ENCODE peak calls at places on chromosome 21, in seven cellular contexts. N is A549, E is GM23338, W is HL-60, J is HCT116, M is K562, S is SK-N-SH. T is an unnamed sample.

GRCh38 chr21:20698585-20698984 is 299.6 kb upstream of the NCAM2 start:
- DNase-seq in J (no peak), E (peak), N (no peak), S (no peak), W (no peak), M (no peak), T (no peak)

GRCh38 chr21:41751621-41752020 is 15.2 kb downstream of the RIPK4 start:
- DNase-seq in M (no peak), S (no peak), J (no peak), N (no peak), E (no peak), W (no peak), T (no peak)

GRCh38 chr21:21612446-21612845 is 614.2 kb downstream of the NCAM2 start:
- DNase-seq in M (no peak), N (no peak), J (no peak), E (peak), S (no peak), W (no peak), T (no peak)

GRCh38 chr21:31222142-31222541 is 121.9 kb downstream of the TIAM1 start:
- DNase-seq in J (no peak), M (no peak), N (no peak), W (no peak), E (no peak), S (no peak), T (no peak)

GRCh38 chr21:31103163-31103562 is 64.9 kb upstream of the KRTAP19-8 start:
- DNase-seq in S (no peak), E (no peak), M (no peak), W (no peak), J (no peak), N (no peak), T (no peak)

GRCh38 chr21:29647353-29647781 is 292.4 kb downstream of the GRIK1 start:
- DNase-seq in N (no peak), J (no peak), M (peak), S (no peak), W (no peak), E (no peak), T (no peak)

GRCh38 chr21:32061755-32062154 is 188.9 kb downstream of the HUNK start:
- DNase-seq in W (no peak), E (no peak), N (no peak), S (no peak), M (no peak), J (no peak), T (no peak)

GRCh38 chr21:18801468-18801867 is 397.9 kb upstream of the TMPRSS15 start:
- DNase-seq in N (peak), W (no peak), S (peak), E (peak), M (no peak), J (no peak), T (no peak)

GRCh38 chr21:43978060-43978459 is 34.0 kb upstream of the TRAPPC10 start:
- DNase-seq in J (no peak), M (no peak), W (no peak), S (no peak), E (no peak), N (no peak), T (no peak)

GRCh38 chr21:16841917-16842316 is 670.9 kb upstream of the CXADR start:
- DNase-seq in M (no peak), E (no peak), S (peak), W (no peak), N (no peak), J (no peak), T (no peak)

GRCh38 chr21:9758888-9759287 is 762.5 kb upstream of the TPTE start:
- DNase-seq in E (no peak), W (no peak), J (no peak), S (no peak), M (no peak), N (no peak), T (no peak)

GRCh38 chr21:31557421-31557955 is 102.0 kb upstream of the SOD1 start:
- DNase-seq in W (no peak), M (no peak), J (no peak), E (peak), S (peak), N (no peak), T (no peak)

GRCh38 chr21:32414579-32415358 is 2.3 kb downstream of the EVA1C start:
- DNase-seq in N (no peak), S (peak), E (no peak), M (no peak), J (no peak), W (no peak), T (no peak)

GRCh38 chr21:46474365-46474764 is 15.7 kb downstream of the DIP2A start:
- DNase-seq in S (no peak), W (no peak), M (no peak), N (no peak), E (no peak), J (no peak), T (no peak)

GRCh38 chr21:32403201-32403701 is 9.3 kb upstream of the EVA1C start:
- DNase-seq in M (peak), N (peak), S (peak), J (no peak), W (peak), E (peak), T (no peak)

GRCh38 chr21:29349702-29350101 is 51.0 kb downstream of the BACH1 start:
- DNase-seq in M (no peak), W (no peak), J (no peak), S (no peak), E (no peak), N (no peak), T (no peak)

GRCh38 chr21:22096314-22096713 is 1098.1 kb downstream of the NCAM2 start:
- DNase-seq in J (no peak), N (no peak), E (no peak), S (no peak), W (no peak), M (no peak), T (no peak)

GRCh38 chr21:29157084-29157483 is 26.6 kb downstream of the MAP3K7CL start:
- DNase-seq in E (no peak), J (no peak), W (no peak), S (no peak), N (no peak), M (no peak), T (no peak)

GRCh38 chr21:46634966-46635323 is 529 bp upstream of the PRMT2 start:
- DNase-seq in M (no peak), W (peak), N (peak), E (peak), J (peak), S (peak), T (no peak)

GRCh38 chr21:29305068-29305467 is 6.3 kb downstream of the BACH1 start:
- DNase-seq in J (no peak), E (no peak), S (no peak), N (no peak), W (no peak), M (no peak), T (no peak)

GRCh38 chr21:27841084-27841483 is 874.2 kb upstream of the ADAMTS5 start:
- DNase-seq in M (no peak), S (no peak), E (no peak), J (no peak), N (no peak), W (no peak), T (no peak)

GRCh38 chr21:27840273-27840672 is 873.4 kb upstream of the ADAMTS5 start:
- DNase-seq in E (no peak), S (no peak), M (no peak), W (no peak), J (no peak), N (no peak), T (no peak)

GRCh38 chr21:27839512-27840115 is 872.7 kb upstream of the ADAMTS5 start:
- DNase-seq in W (no peak), E (no peak), N (no peak), M (no peak), J (no peak), S (no peak), T (no peak)

GRCh38 chr21:27838585-27838984 is 871.7 kb upstream of the ADAMTS5 start:
- DNase-seq in J (no peak), W (no peak), S (no peak), E (no peak), M (no peak), N (no peak), T (no peak)

GRCh38 chr21:27837933-27838332 is 871.0 kb upstream of the ADAMTS5 start:
- DNase-seq in W (no peak), N (no peak), J (no peak), S (no peak), M (no peak), E (no peak), T (no peak)
- TF ChIP-seq REST in W (no peak), N (no peak), J (no peak), S (no peak), M (no peak), E (no peak), T (no peak)

DNA sequence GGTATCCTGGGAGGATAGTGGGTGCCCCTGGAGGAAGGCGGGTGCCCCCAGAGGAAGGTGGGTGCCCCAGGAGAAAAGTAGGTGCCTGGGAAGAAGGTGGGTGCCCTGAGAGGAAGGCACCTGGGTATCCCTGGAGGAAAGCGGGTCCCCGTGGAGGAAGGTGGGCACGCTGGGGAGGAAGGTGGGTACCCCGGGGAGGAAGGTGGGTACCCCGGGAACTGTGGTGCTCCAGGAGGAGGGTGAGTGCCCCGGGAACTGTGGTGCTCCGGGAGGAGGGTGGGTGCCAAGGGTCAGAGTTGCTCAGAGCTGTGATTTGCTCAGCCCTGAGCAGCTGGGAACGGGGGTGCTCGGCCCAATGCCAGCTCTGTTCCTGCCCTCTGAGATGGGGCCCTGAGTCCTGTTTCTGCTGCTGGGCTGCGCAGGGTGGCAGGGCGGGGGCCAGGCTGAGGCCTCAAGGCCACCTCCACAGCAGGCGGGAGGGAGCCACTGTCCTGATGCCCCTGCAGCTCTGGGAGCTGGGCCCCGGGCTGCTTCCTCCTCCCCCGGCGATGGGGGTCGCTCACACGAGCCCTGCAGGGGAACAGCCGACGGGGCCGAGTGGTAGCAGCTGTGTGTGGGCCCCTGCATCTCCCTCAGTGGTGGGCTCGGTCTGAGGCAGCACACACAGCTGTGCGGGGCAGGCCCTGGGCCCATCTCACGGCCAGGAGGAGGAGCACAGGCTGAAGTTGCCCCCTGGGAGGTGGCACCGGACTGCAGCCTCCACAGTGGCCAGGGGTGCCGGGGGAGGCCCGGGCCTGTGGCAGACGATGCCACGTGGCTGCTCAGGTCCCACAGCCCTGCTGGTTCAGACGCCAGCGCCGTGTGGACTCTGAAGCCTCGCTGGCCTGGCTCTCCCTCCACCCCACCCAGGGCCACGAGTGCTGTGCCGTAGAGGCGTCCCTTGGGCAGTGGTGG is 57.4 kb downstream of the SLX9 start:
- DNase-seq in E (no peak), J (no peak), N (no peak), W (no peak), S (no peak), M (no peak), T (no peak)
- TF ChIP-seq REST in E (no peak), J (no peak), N (no peak), W (no peak), S (no peak), M (no peak), T (no peak)

DNA sequence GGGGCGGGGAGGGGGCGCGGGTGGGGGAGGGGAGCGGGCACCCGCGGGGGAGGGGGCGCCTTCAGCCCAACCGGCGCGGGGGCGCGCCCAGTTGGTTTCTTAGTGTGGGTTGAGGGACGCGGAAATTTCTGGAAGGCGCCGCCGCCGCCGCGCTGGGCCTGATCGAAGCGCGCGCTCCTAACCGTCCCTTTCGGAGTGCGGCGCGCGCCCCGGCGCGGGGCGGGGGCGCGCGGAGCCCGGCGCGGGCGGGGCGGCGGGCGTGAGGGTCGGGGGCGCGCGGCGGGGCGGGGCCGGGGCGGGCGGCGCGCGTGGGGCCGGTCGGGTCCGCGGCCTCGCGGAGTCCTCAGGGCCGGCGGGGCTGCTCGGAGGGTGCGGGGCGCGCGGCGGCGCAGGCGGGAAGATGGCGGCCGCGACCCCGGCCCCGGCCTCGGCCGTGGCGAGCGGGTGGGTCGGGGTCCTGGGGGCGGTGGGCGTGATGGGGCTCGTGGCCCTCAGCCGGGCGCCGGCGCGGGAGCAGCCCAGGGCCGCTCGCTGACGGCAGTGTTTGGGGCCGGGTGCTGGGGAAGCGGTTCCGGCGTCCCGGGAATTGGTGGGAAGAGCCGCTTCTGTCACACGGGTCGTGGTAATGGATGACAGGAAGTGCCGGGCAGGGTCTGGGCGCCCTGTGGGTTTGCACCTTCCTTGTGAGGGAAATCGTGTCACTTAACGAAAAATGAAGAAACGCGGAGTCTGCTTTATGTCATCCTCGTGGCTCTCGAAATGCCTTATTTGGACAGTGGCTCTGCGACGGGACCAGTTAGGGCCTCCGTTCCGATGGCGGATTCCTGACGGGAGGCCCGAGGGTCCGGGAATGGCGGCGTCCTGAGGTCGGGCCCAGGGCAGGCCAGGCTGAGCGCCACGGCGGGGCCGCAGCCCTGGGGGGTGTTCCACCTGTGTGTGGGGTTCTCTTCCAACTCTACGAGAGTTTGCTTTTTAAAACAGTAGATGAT is 764 bp downstream of the PKNOX1 start:
- DNase-seq in S (peak), E (peak), M (peak), W (peak), J (no peak), N (peak), T (no peak)
- TF ChIP-seq REST in S (no peak), E (no peak), M (no peak), W (no peak), J (no peak), N (no peak), T (no peak)

GRCh38 chr21:37117204-37117603 is 44.1 kb downstream of the TTC3 start:
- DNase-seq in W (no peak), J (no peak), N (no peak), S (no peak), M (no peak), E (no peak), T (no peak)

GRCh38 chr21:37118187-37118826 is 45.3 kb downstream of the TTC3 start:
- DNase-seq in N (no peak), E (no peak), W (no peak), J (no peak), M (no peak), S (no peak), T (no peak)

DNA sequence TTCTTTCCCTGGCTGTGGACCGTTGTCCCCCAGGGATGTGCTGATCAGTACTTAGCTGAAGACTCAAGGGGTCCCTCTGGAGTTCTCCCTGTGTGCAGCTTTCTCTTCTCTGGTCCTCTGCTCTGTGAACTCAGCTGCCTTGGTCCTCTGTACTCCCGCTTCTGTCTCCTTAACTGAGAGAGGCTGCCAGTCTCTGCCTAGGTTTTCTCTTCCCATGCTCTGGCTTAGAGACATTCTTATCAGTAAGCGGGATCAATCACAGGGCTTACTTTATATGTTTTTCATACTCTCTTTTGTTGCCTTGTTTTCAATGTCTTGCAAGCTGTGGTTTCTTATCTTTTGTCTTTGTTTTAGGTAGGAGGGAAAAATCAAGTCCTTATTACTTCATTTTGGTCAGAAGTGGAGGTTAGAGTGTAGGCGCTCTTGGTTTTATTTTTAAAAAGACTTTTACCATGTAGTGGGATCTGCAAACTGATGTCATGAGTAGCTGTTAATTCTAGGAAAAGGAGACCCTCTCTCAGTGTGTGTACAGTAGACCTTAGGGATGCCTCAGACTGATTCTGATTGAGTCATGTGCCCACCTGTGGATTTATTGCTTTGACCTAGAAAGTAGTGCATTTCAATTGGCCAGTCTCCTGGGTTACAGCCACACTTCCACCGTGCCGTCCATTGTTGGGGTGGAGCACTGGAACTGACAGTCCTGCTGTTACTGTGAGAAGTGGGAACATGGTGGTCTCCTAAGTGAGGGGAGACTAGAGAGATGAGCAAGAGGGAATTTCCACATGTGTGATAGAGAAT is 46.6 kb downstream of the TTC3 start:
- DNase-seq in N (no peak), E (peak), J (no peak), W (no peak), M (no peak), S (no peak), T (no peak)
- TF ChIP-seq REST in N (no peak), E (no peak), J (no peak), W (no peak), M (no peak), S (no peak), T (no peak)

GRCh38 chr21:23687154-23687553 is 1920.1 kb downstream of the MRPL39 start:
- DNase-seq in J (no peak), E (no peak), S (no peak), M (no peak), N (no peak), W (no peak), T (no peak)
- TF ChIP-seq REST in J (no peak), E (no peak), S (no peak), M (no peak), N (no peak), W (no peak), T (no peak)

GRCh38 chr21:25334046-25334730 is 273.1 kb downstream of the MRPL39 start:
- DNase-seq in E (no peak), S (no peak), W (no peak), N (no peak), M (no peak), J (no peak), T (no peak)

GRCh38 chr21:25329227-25329626 is 278.1 kb downstream of the MRPL39 start:
- DNase-seq in J (no peak), M (no peak), S (no peak), N (no peak), E (no peak), W (no peak), T (no peak)

GRCh38 chr21:25330266-25330665 is 277.0 kb downstream of the MRPL39 start:
- DNase-seq in M (no peak), J (no peak), W (no peak), S (no peak), E (no peak), N (no peak), T (no peak)

GRCh38 chr21:25331286-25331685 is 276.0 kb downstream of the MRPL39 start:
- DNase-seq in N (no peak), E (no peak), S (no peak), M (no peak), J (no peak), W (no peak), T (no peak)
- TF ChIP-seq REST in N (no peak), E (no peak), S (no peak), M (no peak), J (no peak), W (no peak), T (no peak)

DNA sequence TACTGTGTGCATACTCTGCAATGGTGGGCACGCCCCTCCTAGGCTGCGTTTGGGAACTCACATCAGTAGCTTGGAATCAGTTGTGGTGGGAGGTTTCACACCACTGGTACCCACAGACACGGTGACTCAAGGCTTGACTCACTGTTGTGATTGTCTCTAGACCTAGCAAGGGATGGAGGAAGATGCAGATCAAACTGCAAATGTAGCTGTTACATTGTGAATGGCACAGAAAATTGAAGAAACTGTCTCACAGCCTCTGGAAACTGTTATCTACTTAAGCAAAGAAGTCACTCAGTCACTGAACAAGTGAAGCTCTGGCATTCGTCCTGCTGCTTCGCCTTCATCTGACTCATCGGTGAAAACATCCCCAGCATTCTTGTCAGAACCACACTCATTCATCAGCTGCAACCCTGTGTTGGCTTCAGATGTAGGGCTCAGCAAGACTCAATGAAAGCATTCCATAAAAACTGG is 59.5 kb downstream of the POFUT2 start:
- DNase-seq in S (no peak), E (no peak), M (no peak), J (peak), W (no peak), N (peak), T (peak)
- TF ChIP-seq REST in S (no peak), E (no peak), M (no peak), J (no peak), W (no peak), N (no peak), T (no peak)

DNA sequence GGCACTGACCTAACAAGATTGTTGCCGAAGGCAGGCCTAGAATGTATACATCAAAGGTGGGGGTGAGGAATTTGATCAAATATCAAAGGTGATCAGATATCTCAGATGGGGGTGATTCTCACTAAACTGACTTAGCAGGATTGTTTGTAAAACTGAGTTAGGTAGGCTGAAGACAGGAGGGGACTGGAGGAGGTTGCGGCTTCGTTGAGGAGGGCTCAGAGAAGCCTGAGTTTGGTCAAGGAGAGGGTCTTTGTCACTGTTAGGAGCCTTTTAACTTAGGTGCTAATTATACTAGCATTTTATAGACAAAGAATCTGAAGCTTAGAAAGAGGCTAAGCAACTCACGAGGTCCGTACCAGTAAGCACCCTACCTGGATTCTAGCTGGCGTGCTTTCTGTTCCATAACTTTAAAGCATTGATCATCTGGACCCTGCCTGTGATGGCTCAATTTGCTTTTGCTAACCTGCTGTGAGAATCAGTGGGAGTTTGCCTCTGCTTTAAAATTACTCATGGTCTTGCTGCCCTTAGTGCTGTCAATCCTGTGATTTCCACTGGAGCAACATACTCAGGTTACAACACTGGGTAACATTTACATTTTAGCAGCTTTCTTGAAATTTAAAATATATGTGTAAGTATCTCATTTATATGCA is 49.8 kb downstream of the ITSN1 start:
- DNase-seq in W (no peak), E (peak), S (no peak), N (no peak), M (no peak), J (no peak), T (no peak)
- TF ChIP-seq REST in W (no peak), E (no peak), S (no peak), N (no peak), M (no peak), J (no peak), T (no peak)

T was measured in Panc1.